ENCODE peak calls at places on chromosomes 3 and 15, in nine cellular contexts. One of them, this sample, is unnamed.

GRCh38 chr3:16618721-16619120 is 13.5 kb upstream of the DAZL start:
- DNase-seq in IMR-90: peak; percentile 16
- DNase-seq in heart right ventricle: no peak
- DNase-seq in BJ: peak; percentile 4
- DNase-seq in endothelial cell of umbilical vein: no peak
- DNase-seq in lower lobe of right lung: no peak
- DNase-seq in CD8-positive, alpha-beta T cell: no peak
- DNase-seq in astrocyte: peak; percentile 75
- DNase-seq in PC-3: peak; percentile 45
- DNase-seq in this sample: no peak

GRCh38 chr3:19937459-19938362 is 3.7 kb upstream of the EFHB start:
- DNase-seq in IMR-90: peak; percentile 45
- DNase-seq in heart right ventricle: no peak
- DNase-seq in BJ: no peak
- DNase-seq in endothelial cell of umbilical vein: no peak
- DNase-seq in lower lobe of right lung: no peak
- DNase-seq in CD8-positive, alpha-beta T cell: no peak
- DNase-seq in astrocyte: peak; percentile 84
- DNase-seq in PC-3: peak; percentile 34
- DNase-seq in this sample: no peak

GRCh38 chr3:179720196-179720595 is 67.4 kb downstream of the USP13 start:
- DNase-seq in IMR-90: no peak
- DNase-seq in heart right ventricle: no peak
- DNase-seq in BJ: no peak
- DNase-seq in endothelial cell of umbilical vein: no peak
- DNase-seq in lower lobe of right lung: no peak
- DNase-seq in CD8-positive, alpha-beta T cell: no peak
- DNase-seq in astrocyte: no peak
- DNase-seq in PC-3: no peak
- DNase-seq in this sample: no peak

GRCh38 chr3:42711491-42712343 is 9.1 kb upstream of the HHATL start:
- DNase-seq in IMR-90: no peak
- DNase-seq in heart right ventricle: no peak
- DNase-seq in BJ: no peak
- DNase-seq in endothelial cell of umbilical vein: no peak
- DNase-seq in lower lobe of right lung: no peak
- DNase-seq in CD8-positive, alpha-beta T cell: no peak
- DNase-seq in astrocyte: no peak
- DNase-seq in PC-3: peak; percentile 17
- DNase-seq in this sample: no peak

GRCh38 chr3:36969540-36970432 is 23.1 kb downstream of the EPM2AIP1 start:
- DNase-seq in IMR-90: peak; percentile 93
- DNase-seq in heart right ventricle: no peak
- DNase-seq in BJ: no peak
- DNase-seq in endothelial cell of umbilical vein: peak; percentile 66
- DNase-seq in lower lobe of right lung: no peak
- DNase-seq in CD8-positive, alpha-beta T cell: peak; percentile 43
- DNase-seq in astrocyte: peak; percentile 64
- DNase-seq in PC-3: peak; percentile 55
- DNase-seq in this sample: peak; percentile 83

GRCh38 chr3:157102098-157102497 is 57.8 kb downstream of the CCNL1 start:
- DNase-seq in IMR-90: no peak
- DNase-seq in heart right ventricle: no peak
- DNase-seq in BJ: no peak
- DNase-seq in endothelial cell of umbilical vein: no peak
- DNase-seq in lower lobe of right lung: no peak
- DNase-seq in CD8-positive, alpha-beta T cell: no peak
- DNase-seq in astrocyte: no peak
- DNase-seq in PC-3: no peak
- DNase-seq in this sample: no peak

GRCh38 chr3:105970283-105970682 is 101.5 kb upstream of the CBLB start:
- DNase-seq in IMR-90: peak; percentile 78
- DNase-seq in heart right ventricle: no peak
- DNase-seq in BJ: peak; percentile 67
- DNase-seq in endothelial cell of umbilical vein: no peak
- DNase-seq in lower lobe of right lung: peak; percentile 40
- DNase-seq in CD8-positive, alpha-beta T cell: no peak
- DNase-seq in astrocyte: peak; percentile 36
- DNase-seq in PC-3: peak; percentile 36
- DNase-seq in this sample: no peak

GRCh38 chr15:56608140-56608778 is 125.0 kb downstream of the ZNF280D start:
- DNase-seq in IMR-90: peak; percentile 10
- DNase-seq in heart right ventricle: no peak
- DNase-seq in BJ: no peak
- DNase-seq in endothelial cell of umbilical vein: no peak
- DNase-seq in lower lobe of right lung: no peak
- DNase-seq in CD8-positive, alpha-beta T cell: no peak
- DNase-seq in astrocyte: peak; percentile 30
- DNase-seq in PC-3: no peak
- DNase-seq in this sample: no peak

GRCh38 chr3:30779686-30780287 is 114.7 kb downstream of the GADL1 start:
- DNase-seq in IMR-90: peak; percentile 38
- DNase-seq in heart right ventricle: no peak
- DNase-seq in BJ: no peak
- DNase-seq in endothelial cell of umbilical vein: peak; percentile 26
- DNase-seq in lower lobe of right lung: no peak
- DNase-seq in CD8-positive, alpha-beta T cell: no peak
- DNase-seq in astrocyte: no peak
- DNase-seq in PC-3: peak; percentile 72
- DNase-seq in this sample: no peak

GRCh38 chr3:40771112-40771511 is 246.4 kb downstream of the ZNF621 start:
- DNase-seq in IMR-90: no peak
- DNase-seq in heart right ventricle: no peak
- DNase-seq in BJ: no peak
- DNase-seq in endothelial cell of umbilical vein: no peak
- DNase-seq in lower lobe of right lung: no peak
- DNase-seq in CD8-positive, alpha-beta T cell: no peak
- DNase-seq in astrocyte: no peak
- DNase-seq in PC-3: no peak
- DNase-seq in this sample: no peak

GRCh38 chr15:95932141-95932540 is 398.4 kb upstream of the NR2F2 start:
- DNase-seq in IMR-90: no peak
- DNase-seq in heart right ventricle: no peak
- DNase-seq in BJ: no peak
- DNase-seq in endothelial cell of umbilical vein: no peak
- DNase-seq in lower lobe of right lung: no peak
- DNase-seq in CD8-positive, alpha-beta T cell: no peak
- DNase-seq in astrocyte: no peak
- DNase-seq in PC-3: peak; percentile 4
- DNase-seq in this sample: no peak

GRCh38 chr3:159757341-159758060 is 231.1 kb upstream of the IL12A start:
- DNase-seq in IMR-90: peak; percentile 55
- DNase-seq in heart right ventricle: no peak
- DNase-seq in BJ: no peak
- DNase-seq in endothelial cell of umbilical vein: no peak
- DNase-seq in lower lobe of right lung: no peak
- DNase-seq in CD8-positive, alpha-beta T cell: no peak
- DNase-seq in astrocyte: no peak
- DNase-seq in PC-3: no peak
- DNase-seq in this sample: no peak

GRCh38 chr3:127408684-127409420 is 121.0 kb upstream of the PRR20G start:
- DNase-seq in IMR-90: no peak
- DNase-seq in heart right ventricle: no peak
- DNase-seq in BJ: no peak
- DNase-seq in endothelial cell of umbilical vein: no peak
- DNase-seq in lower lobe of right lung: no peak
- DNase-seq in CD8-positive, alpha-beta T cell: no peak
- DNase-seq in astrocyte: no peak
- DNase-seq in PC-3: no peak
- DNase-seq in this sample: peak; percentile 38

GRCh38 chr15:91101356-91101920 is 1.4 kb downstream of the SV2B start:
- DNase-seq in IMR-90: no peak
- DNase-seq in heart right ventricle: no peak
- DNase-seq in BJ: no peak
- DNase-seq in endothelial cell of umbilical vein: no peak
- DNase-seq in lower lobe of right lung: no peak
- DNase-seq in CD8-positive, alpha-beta T cell: no peak
- DNase-seq in astrocyte: no peak
- DNase-seq in PC-3: no peak
- DNase-seq in this sample: no peak
- H3K27me3 ChIP-seq in IMR-90: peaks cover 35% of the 10 kb centered on the region
- H3K27me3 ChIP-seq in heart right ventricle: peaks cover 37% of the 10 kb centered on the region
- H3K27me3 ChIP-seq in BJ: peaks cover 20% of the 10 kb centered on the region
- H3K27me3 ChIP-seq in endothelial cell of umbilical vein: peaks cover 32% of the 10 kb centered on the region
- H3K27me3 ChIP-seq in lower lobe of right lung: peaks cover 74% of the 10 kb centered on the region
- H3K27me3 ChIP-seq in CD8-positive, alpha-beta T cell: peaks cover 12% of the 10 kb centered on the region
- H3K27me3 ChIP-seq in astrocyte: peaks cover 32% of the 10 kb centered on the region
- H3K27me3 ChIP-seq in PC-3: peaks cover 78% of the 10 kb centered on the region
- H3K27me3 ChIP-seq in this sample: peaks cover 69% of the 10 kb centered on the region

DNA sequence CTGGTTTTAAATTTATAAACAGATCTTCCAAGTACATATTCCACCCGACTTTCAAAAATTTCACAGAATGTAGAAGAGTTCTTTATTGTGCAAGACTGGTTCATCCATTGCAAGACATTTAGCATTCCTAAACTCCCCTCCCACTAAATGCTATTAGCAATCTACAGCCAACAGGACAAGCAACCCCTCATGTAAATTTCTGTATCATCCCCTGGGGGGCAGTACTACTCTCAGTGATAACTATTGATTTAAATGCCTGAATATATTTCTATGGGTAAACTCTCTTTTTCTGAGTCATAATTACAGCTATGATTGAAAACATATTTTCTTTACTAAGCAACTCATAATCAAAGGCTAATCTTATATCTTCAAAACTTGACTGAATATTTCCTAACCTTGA is 10.7 kb upstream of the SLC15A2 start:
- DNase-seq in IMR-90: peak; percentile 8
- DNase-seq in heart right ventricle: no peak
- DNase-seq in BJ: no peak
- DNase-seq in endothelial cell of umbilical vein: peak; percentile 44
- DNase-seq in lower lobe of right lung: no peak
- DNase-seq in CD8-positive, alpha-beta T cell: no peak
- DNase-seq in astrocyte: peak; percentile 14
- DNase-seq in PC-3: peak; percentile 89
- DNase-seq in this sample: no peak
- TF ChIP-seq CTCF in IMR-90: peak; percentile 33
- TF ChIP-seq CTCF in heart right ventricle: no peak
- TF ChIP-seq CTCF in BJ: peak; percentile 36
- TF ChIP-seq CTCF in endothelial cell of umbilical vein: peak; percentile 30
- TF ChIP-seq CTCF in lower lobe of right lung: peak; percentile 34
- TF ChIP-seq CTCF in CD8-positive, alpha-beta T cell: peak; percentile 27
- TF ChIP-seq CTCF in astrocyte: peak; percentile 28
- TF ChIP-seq CTCF in PC-3: peak; percentile 95
- TF ChIP-seq CTCF in this sample: peak; percentile 65

GRCh38 chr15:72562878-72563277 is 88.7 kb downstream of the ARIH1 start:
- DNase-seq in IMR-90: no peak
- DNase-seq in heart right ventricle: no peak
- DNase-seq in BJ: no peak
- DNase-seq in endothelial cell of umbilical vein: no peak
- DNase-seq in lower lobe of right lung: no peak
- DNase-seq in CD8-positive, alpha-beta T cell: no peak
- DNase-seq in astrocyte: no peak
- DNase-seq in PC-3: no peak
- DNase-seq in this sample: no peak

GRCh38 chr15:72554471-72555425 is 80.6 kb downstream of the ARIH1 start:
- DNase-seq in IMR-90: peak; percentile 84
- DNase-seq in heart right ventricle: no peak
- DNase-seq in BJ: no peak
- DNase-seq in endothelial cell of umbilical vein: peak; percentile 67
- DNase-seq in lower lobe of right lung: no peak
- DNase-seq in CD8-positive, alpha-beta T cell: peak; percentile 18
- DNase-seq in astrocyte: peak; percentile 85
- DNase-seq in PC-3: peak; percentile 36
- DNase-seq in this sample: no peak

GRCh38 chr15:72559781-72560180 is 85.7 kb downstream of the ARIH1 start:
- DNase-seq in IMR-90: peak; percentile 71
- DNase-seq in heart right ventricle: no peak
- DNase-seq in BJ: no peak
- DNase-seq in endothelial cell of umbilical vein: no peak
- DNase-seq in lower lobe of right lung: no peak
- DNase-seq in CD8-positive, alpha-beta T cell: no peak
- DNase-seq in astrocyte: no peak
- DNase-seq in PC-3: no peak
- DNase-seq in this sample: no peak
- H3K36me3 ChIP-seq in IMR-90: peaks cover 20% of the 10 kb centered on the region
- H3K36me3 ChIP-seq in heart right ventricle: no peaks in the 10 kb centered on the region
- H3K36me3 ChIP-seq in BJ: peaks cover 1% of the 10 kb centered on the region
- H3K36me3 ChIP-seq in endothelial cell of umbilical vein: peaks cover 2% of the 10 kb centered on the region
- H3K36me3 ChIP-seq in lower lobe of right lung: peaks cover 71% of the 10 kb centered on the region
- H3K36me3 ChIP-seq in CD8-positive, alpha-beta T cell: peaks cover 18% of the 10 kb centered on the region
- H3K36me3 ChIP-seq in astrocyte: peaks cover 29% of the 10 kb centered on the region
- H3K36me3 ChIP-seq in PC-3: peaks cover 10% of the 10 kb centered on the region
- H3K36me3 ChIP-seq in this sample: peaks cover 90% of the 10 kb centered on the region

GRCh38 chr15:89383635-89384604 is 49.3 kb upstream of the POLG start:
- DNase-seq in IMR-90: peak; percentile 11
- DNase-seq in heart right ventricle: peak; percentile 56
- DNase-seq in BJ: no peak
- DNase-seq in endothelial cell of umbilical vein: no peak
- DNase-seq in lower lobe of right lung: no peak
- DNase-seq in CD8-positive, alpha-beta T cell: no peak
- DNase-seq in astrocyte: peak; percentile 8
- DNase-seq in PC-3: peak; percentile 81
- DNase-seq in this sample: peak; percentile 99

GRCh38 chr15:89387140-89387903 is 52.7 kb upstream of the POLG start:
- DNase-seq in IMR-90: no peak
- DNase-seq in heart right ventricle: no peak
- DNase-seq in BJ: no peak
- DNase-seq in endothelial cell of umbilical vein: no peak
- DNase-seq in lower lobe of right lung: no peak
- DNase-seq in CD8-positive, alpha-beta T cell: no peak
- DNase-seq in astrocyte: no peak
- DNase-seq in PC-3: no peak
- DNase-seq in this sample: no peak

GRCh38 chr15:89382288-89382687 is 47.7 kb upstream of the POLG start:
- DNase-seq in IMR-90: no peak
- DNase-seq in heart right ventricle: no peak
- DNase-seq in BJ: no peak
- DNase-seq in endothelial cell of umbilical vein: no peak
- DNase-seq in lower lobe of right lung: no peak
- DNase-seq in CD8-positive, alpha-beta T cell: no peak
- DNase-seq in astrocyte: no peak
- DNase-seq in PC-3: no peak
- DNase-seq in this sample: no peak

GRCh38 chr15:89381888-89382287 is 47.3 kb upstream of the POLG start:
- DNase-seq in IMR-90: no peak
- DNase-seq in heart right ventricle: no peak
- DNase-seq in BJ: no peak
- DNase-seq in endothelial cell of umbilical vein: no peak
- DNase-seq in lower lobe of right lung: no peak
- DNase-seq in CD8-positive, alpha-beta T cell: no peak
- DNase-seq in astrocyte: no peak
- DNase-seq in PC-3: no peak
- DNase-seq in this sample: no peak

DNA sequence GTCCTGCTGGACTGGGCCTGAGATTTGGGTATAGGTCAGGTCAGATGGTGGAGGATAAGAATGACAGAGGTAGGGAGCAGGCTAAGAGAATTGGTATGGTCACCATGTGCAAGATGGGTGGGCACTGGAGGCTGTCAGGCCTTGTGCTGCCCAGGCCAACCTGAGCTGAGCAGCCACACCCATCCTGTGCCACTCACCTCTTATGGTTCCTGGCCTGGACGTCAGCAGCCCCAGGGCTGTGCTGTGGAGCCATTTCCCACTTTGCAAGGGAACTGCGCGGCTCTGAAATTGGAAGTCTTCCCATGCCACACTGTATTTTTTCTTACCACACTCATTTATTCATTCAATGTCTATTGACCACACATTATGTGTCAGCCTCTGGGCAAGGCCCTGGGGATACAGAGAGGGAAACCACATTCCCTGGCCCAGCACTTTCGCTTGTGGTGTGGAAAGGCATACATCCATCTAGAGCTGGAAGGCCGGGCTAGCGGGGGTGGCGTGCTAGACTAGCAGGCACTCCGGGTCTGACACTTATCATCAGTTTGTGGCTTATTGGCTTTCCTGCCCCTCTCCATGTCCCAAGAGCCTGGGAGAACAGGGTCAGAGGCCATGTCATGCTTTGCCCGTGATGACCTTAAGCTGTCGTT is 51.1 kb upstream of the POLG start:
- DNase-seq in IMR-90: no peak
- DNase-seq in heart right ventricle: no peak
- DNase-seq in BJ: no peak
- DNase-seq in endothelial cell of umbilical vein: no peak
- DNase-seq in lower lobe of right lung: no peak
- DNase-seq in CD8-positive, alpha-beta T cell: no peak
- DNase-seq in astrocyte: peak; percentile 83
- DNase-seq in PC-3: peak; percentile 85
- DNase-seq in this sample: no peak
- H3K27me3 ChIP-seq in IMR-90: peaks cover 74% of the 10 kb centered on the region
- H3K27me3 ChIP-seq in heart right ventricle: peaks cover 62% of the 10 kb centered on the region
- H3K27me3 ChIP-seq in BJ: peaks cover 29% of the 10 kb centered on the region
- H3K27me3 ChIP-seq in endothelial cell of umbilical vein: peaks cover 65% of the 10 kb centered on the region
- H3K27me3 ChIP-seq in lower lobe of right lung: peaks cover 28% of the 10 kb centered on the region
- H3K27me3 ChIP-seq in CD8-positive, alpha-beta T cell: no peaks in the 10 kb centered on the region
- H3K27me3 ChIP-seq in astrocyte: peaks cover 84% of the 10 kb centered on the region
- H3K27me3 ChIP-seq in PC-3: no peaks in the 10 kb centered on the region
- H3K27me3 ChIP-seq in this sample: no peaks in the 10 kb centered on the region